ENCODE peak calls at places on chromosome 20, in seven cellular contexts. One of them, this sample, is unnamed.

GRCh38 chr20:46348231-46348803 is 40.0 kb upstream of the CDH22 start:
- DNase-seq in RCC 7860: no peak
- DNase-seq in endothelial cell: peak
- DNase-seq in sigmoid colon: no peak
- DNase-seq in GM10248: no peak
- DNase-seq in ovary: peak
- DNase-seq in NCI-H526 treated with DMSO at 0.1 percent for 48 hours: peak
- DNase-seq in this sample: no peak

GRCh38 chr20:51014797-51015722 is 7.8 kb downstream of the KCNG1 start:
- DNase-seq in GM10248: peak
- DNase-seq in RCC 7860: peak
- DNase-seq in endothelial cell: peak
- DNase-seq in sigmoid colon: no peak
- DNase-seq in NCI-H526 treated with DMSO at 0.1 percent for 48 hours: peak
- DNase-seq in ovary: peak
- DNase-seq in this sample: no peak

GRCh38 chr20:63735859-63736718 is at the start of gene LIME1:
- DNase-seq in RCC 7860: no peak
- DNase-seq in ovary: no peak
- DNase-seq in sigmoid colon: peak
- DNase-seq in GM10248: peak
- DNase-seq in NCI-H526 treated with DMSO at 0.1 percent for 48 hours: no peak
- DNase-seq in endothelial cell: no peak
- DNase-seq in this sample: no peak

GRCh38 chr20:4017051-4017702 is 1.8 kb upstream of the RNF24 start:
- DNase-seq in sigmoid colon: no peak
- DNase-seq in RCC 7860: no peak
- DNase-seq in endothelial cell: no peak
- DNase-seq in GM10248: no peak
- DNase-seq in ovary: no peak
- DNase-seq in NCI-H526 treated with DMSO at 0.1 percent for 48 hours: peak
- DNase-seq in this sample: no peak

GRCh38 chr20:7352165-7352564 is 584.7 kb downstream of the BMP2 start:
- DNase-seq in RCC 7860: no peak
- DNase-seq in endothelial cell: no peak
- DNase-seq in sigmoid colon: no peak
- DNase-seq in ovary: no peak
- DNase-seq in GM10248: no peak
- DNase-seq in NCI-H526 treated with DMSO at 0.1 percent for 48 hours: no peak
- DNase-seq in this sample: no peak

GRCh38 chr20:733806-734205 is 34.5 kb downstream of the SLC52A3 start:
- DNase-seq in GM10248: no peak
- DNase-seq in ovary: no peak
- DNase-seq in sigmoid colon: no peak
- DNase-seq in RCC 7860: no peak
- DNase-seq in endothelial cell: no peak
- DNase-seq in NCI-H526 treated with DMSO at 0.1 percent for 48 hours: no peak
- DNase-seq in this sample: no peak

GRCh38 chr20:44552950-44553908 is 29.1 kb upstream of the PKIG start:
- DNase-seq in RCC 7860: no peak
- DNase-seq in NCI-H526 treated with DMSO at 0.1 percent for 48 hours: no peak
- DNase-seq in ovary: no peak
- DNase-seq in GM10248: no peak
- DNase-seq in sigmoid colon: no peak
- DNase-seq in endothelial cell: no peak
- DNase-seq in this sample: no peak

GRCh38 chr20:59743767-59744485 is 139.6 kb downstream of the PHACTR3 start:
- DNase-seq in ovary: no peak
- DNase-seq in RCC 7860: no peak
- DNase-seq in sigmoid colon: no peak
- DNase-seq in NCI-H526 treated with DMSO at 0.1 percent for 48 hours: peak
- DNase-seq in GM10248: no peak
- DNase-seq in endothelial cell: no peak
- DNase-seq in this sample: no peak

GRCh38 chr20:50569864-50570836 is 60.0 kb downstream of the PTPN1 start:
- DNase-seq in NCI-H526 treated with DMSO at 0.1 percent for 48 hours: no peak
- DNase-seq in GM10248: peak
- DNase-seq in sigmoid colon: no peak
- DNase-seq in RCC 7860: peak
- DNase-seq in ovary: no peak
- DNase-seq in endothelial cell: peak
- DNase-seq in this sample: no peak

GRCh38 chr20:56017560-56017959 is 12.2 kb upstream of the CBLN4 start:
- DNase-seq in GM10248: no peak
- DNase-seq in endothelial cell: no peak
- DNase-seq in NCI-H526 treated with DMSO at 0.1 percent for 48 hours: no peak
- DNase-seq in sigmoid colon: no peak
- DNase-seq in RCC 7860: no peak
- DNase-seq in ovary: no peak
- DNase-seq in this sample: no peak

GRCh38 chr20:58497076-58497665 is 18.0 kb downstream of the APCDD1L start:
- DNase-seq in NCI-H526 treated with DMSO at 0.1 percent for 48 hours: no peak
- DNase-seq in ovary: no peak
- DNase-seq in sigmoid colon: no peak
- DNase-seq in GM10248: no peak
- DNase-seq in endothelial cell: no peak
- DNase-seq in RCC 7860: no peak
- DNase-seq in this sample: no peak

GRCh38 chr20:21322083-21322710 is 19.1 kb downstream of the XRN2 start:
- DNase-seq in NCI-H526 treated with DMSO at 0.1 percent for 48 hours: no peak
- DNase-seq in RCC 7860: no peak
- DNase-seq in GM10248: no peak
- DNase-seq in endothelial cell: no peak
- DNase-seq in ovary: no peak
- DNase-seq in sigmoid colon: no peak
- DNase-seq in this sample: no peak

GRCh38 chr20:11205769-11206362 is 532.1 kb upstream of the JAG1 start:
- DNase-seq in RCC 7860: no peak
- DNase-seq in sigmoid colon: no peak
- DNase-seq in endothelial cell: no peak
- DNase-seq in GM10248: no peak
- DNase-seq in NCI-H526 treated with DMSO at 0.1 percent for 48 hours: no peak
- DNase-seq in ovary: no peak
- DNase-seq in this sample: no peak

GRCh38 chr20:12321746-12322145 is 404.1 kb downstream of the BTBD3 start:
- DNase-seq in ovary: no peak
- DNase-seq in NCI-H526 treated with DMSO at 0.1 percent for 48 hours: no peak
- DNase-seq in RCC 7860: no peak
- DNase-seq in GM10248: no peak
- DNase-seq in sigmoid colon: no peak
- DNase-seq in endothelial cell: no peak
- DNase-seq in this sample: no peak

GRCh38 chr20:35870541-35871307 is 83.6 kb downstream of the SCAND1 start:
- DNase-seq in sigmoid colon: no peak
- DNase-seq in GM10248: no peak
- DNase-seq in RCC 7860: no peak
- DNase-seq in NCI-H526 treated with DMSO at 0.1 percent for 48 hours: no peak
- DNase-seq in ovary: no peak
- DNase-seq in endothelial cell: no peak
- DNase-seq in this sample: no peak

GRCh38 chr20:22428051-22428450 is 156.3 kb downstream of the FOXA2 start:
- DNase-seq in endothelial cell: no peak
- DNase-seq in sigmoid colon: no peak
- DNase-seq in NCI-H526 treated with DMSO at 0.1 percent for 48 hours: no peak
- DNase-seq in ovary: no peak
- DNase-seq in GM10248: no peak
- DNase-seq in RCC 7860: no peak
- DNase-seq in this sample: no peak

GRCh38 chr20:32893878-32894483 is 35.3 kb downstream of the EFCAB8 start:
- DNase-seq in NCI-H526 treated with DMSO at 0.1 percent for 48 hours: no peak
- DNase-seq in endothelial cell: peak
- DNase-seq in sigmoid colon: no peak
- DNase-seq in ovary: no peak
- DNase-seq in RCC 7860: no peak
- DNase-seq in GM10248: peak
- DNase-seq in this sample: no peak

This sample was measured in mesenteric fat pad.